ENCODE peak calls at places on chromosomes 2 and 18, in four cellular contexts. X, V, Z and U are unnamed samples.

GRCh38 chr18:52409732-52410131 is 69.7 kb downstream of the DCC start:
- DNase-seq in X (no peak), V (no peak), Z (no peak), U (no peak)

GRCh38 chr2:9110893-9111569 is 95.6 kb upstream of the ASAP2 start:
- DNase-seq in X (no peak), V (no peak), Z (no peak), U (no peak)

GRCh38 chr2:238615187-238615586 is 188.5 kb downstream of the ASB1 start:
- DNase-seq in X (no peak), V (no peak), Z (no peak), U (no peak)

GRCh38 chr2:120471166-120471565 is 125.2 kb downstream of the INHBB start:
- DNase-seq in X (no peak), V (no peak), Z (no peak), U (no peak)

GRCh38 chr18:2932247-2933181 is 80.4 kb downstream of the LPIN2 start:
- DNase-seq in X (no peak), V (peak; percentile 78), Z (no peak), U (peak; percentile 26)

GRCh38 chr2:65300134-65300771 is 72.6 kb downstream of the ACTR2 start:
- DNase-seq in X (peak; percentile 98), V (peak; percentile 46), Z (no peak), U (peak; percentile 39)

GRCh38 chr2:39737661-39738060 is 41.4 kb downstream of the THUMPD2 start:
- DNase-seq in X (peak; percentile 48), V (peak; percentile 88), Z (no peak), U (no peak)

GRCh38 chr2:55423303-55423702 is 3.6 kb upstream of the CCDC88A start:
- DNase-seq in X (no peak), V (no peak), Z (no peak), U (no peak)

GRCh38 chr2:215390550-215390913 is 45.3 kb downstream of the FN1 start:
- DNase-seq in X (no peak), V (no peak), Z (no peak), U (no peak)

GRCh38 chr2:169095631-169096105 is 26.3 kb downstream of the DHRS9 start:
- DNase-seq in X (peak; percentile 83), V (peak; percentile 97), Z (no peak), U (peak; percentile 38)

GRCh38 chr18:23072079-23072478 is 63.2 kb upstream of the CABLES1 start:
- DNase-seq in X (no peak), V (no peak), Z (no peak), U (no peak)

GRCh38 chr2:49621014-49621413 is 466.7 kb upstream of the FSHR start:
- DNase-seq in X (no peak), V (no peak), Z (no peak), U (no peak)

DNA sequence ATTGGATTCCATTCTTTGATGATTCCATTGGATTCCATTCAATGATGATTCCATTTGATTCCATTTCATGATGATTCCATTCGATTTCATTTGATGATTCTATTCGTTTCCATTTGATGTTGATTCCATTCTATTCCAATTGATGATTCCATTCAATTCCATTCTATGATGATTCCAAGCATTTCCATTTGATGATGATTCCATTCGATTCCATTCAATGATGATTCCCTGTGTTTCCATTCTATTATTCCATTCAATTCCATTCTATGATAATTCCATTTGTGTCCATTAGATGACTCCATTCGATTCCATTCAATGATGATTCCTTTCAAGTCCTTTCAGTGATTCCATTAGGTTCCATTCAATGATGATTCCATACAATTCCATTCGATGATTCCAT is 1090.5 kb downstream of the RPIA start:
- DNase-seq in X (no peak), V (no peak), Z (no peak), U (no peak)
- H3K9me3 ChIP-seq in X (peaks cover 64% of the 10 kb centered on the region), V (peaks cover 66% of the 10 kb centered on the region), Z (peaks cover 6% of the 10 kb centered on the region), U (peaks cover 2% of the 10 kb centered on the region)

GRCh38 chr2:4522498-4523421 is 819.4 kb downstream of the DCDC2C start:
- DNase-seq in X (no peak), V (no peak), Z (no peak), U (no peak)
- H3K9me3 ChIP-seq in X (no peaks in the 10 kb centered on the region), V (no peaks in the 10 kb centered on the region), Z (no peaks in the 10 kb centered on the region), U (no peaks in the 10 kb centered on the region)

GRCh38 chr2:170911314-170911889 is 17.7 kb upstream of the GORASP2 start:
- DNase-seq in X (no peak), V (no peak), Z (no peak), U (no peak)
- H3K9me3 ChIP-seq in X (peaks cover 5% of the 10 kb centered on the region), V (no peaks in the 10 kb centered on the region), Z (no peaks in the 10 kb centered on the region), U (peaks cover 6% of the 10 kb centered on the region)

GRCh38 chr2:13650586-13651180 is 933.9 kb downstream of the TRIB2 start:
- DNase-seq in X (no peak), V (no peak), Z (no peak), U (peak; percentile 22)

GRCh38 chr2:13652531-13653313 is 936.0 kb downstream of the TRIB2 start:
- DNase-seq in X (peak; percentile 83), V (no peak), Z (no peak), U (peak; percentile 79)

GRCh38 chr2:13654416-13654815 is 937.7 kb downstream of the TRIB2 start:
- DNase-seq in X (no peak), V (no peak), Z (no peak), U (no peak)

GRCh38 chr2:13651684-13652131 is 935.0 kb downstream of the TRIB2 start:
- DNase-seq in X (no peak), V (no peak), Z (no peak), U (no peak)
- H3K9me3 ChIP-seq in X (peaks cover 8% of the 10 kb centered on the region), V (no peaks in the 10 kb centered on the region), Z (no peaks in the 10 kb centered on the region), U (peaks cover 3% of the 10 kb centered on the region)

DNA sequence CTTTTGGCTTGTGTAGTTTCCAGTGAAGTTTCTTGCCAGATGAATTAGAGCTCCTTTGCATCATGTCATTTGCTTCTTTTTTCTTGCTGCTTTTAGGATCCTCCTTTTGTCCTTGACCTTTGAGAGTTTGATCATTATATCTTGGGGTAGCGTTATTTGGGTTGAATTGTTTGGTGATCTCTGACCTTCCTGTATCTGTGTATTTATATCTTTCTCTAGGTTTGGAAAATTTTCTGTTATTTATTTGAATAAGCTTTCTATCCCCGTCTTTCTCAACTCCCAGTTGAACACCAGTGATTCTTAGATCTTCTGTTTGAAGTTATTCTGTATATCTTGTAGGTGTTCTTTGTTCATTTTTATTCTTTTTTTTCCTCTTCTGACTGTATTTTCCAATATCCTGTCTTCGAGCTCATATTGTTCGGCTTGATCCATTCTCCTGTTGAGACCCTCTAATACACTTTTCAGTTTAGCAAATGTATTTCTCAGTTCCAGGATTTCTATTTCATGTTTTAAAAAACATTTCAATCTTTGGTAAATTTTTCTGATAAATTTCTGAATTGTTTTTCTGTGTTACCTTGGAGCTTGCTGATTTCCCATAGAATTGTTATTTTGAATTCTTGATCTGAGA is 20.8 kb downstream of the GALNT1 start:
- DNase-seq in X (no peak), V (no peak), Z (no peak), U (no peak)
- H3K9me3 ChIP-seq in X (peaks cover 19% of the 10 kb centered on the region), V (no peaks in the 10 kb centered on the region), Z (no peaks in the 10 kb centered on the region), U (peaks cover 4% of the 10 kb centered on the region)